ENCODE peak calls at places on chromosome 2, in nine cellular contexts. J, I, L, W, B, P, O, V and S are unnamed samples. For H3K4me1, the result is how much of the 10 kb centered on the place peaks cover.

GRCh38 chr2:10964076-10964812 is 52.5 kb downstream of the KCNF1 start:
- DNase-seq in J (no peak), I (no peak), L (peak), W (no peak), B (no peak), P (no peak), O (no peak), V (no peak), S (no peak)

GRCh38 chr2:219484343-219485200 is 14.1 kb upstream of the GMPPA start:
- DNase-seq in J (no peak), I (no peak), L (peak), W (no peak), B (no peak), P (no peak), O (peak), V (no peak), S (no peak)

GRCh38 chr2:169803480-169803879 is 4.8 kb downstream of the SSB start:
- DNase-seq in J (no peak), I (no peak), L (no peak), W (no peak), B (no peak), P (no peak), O (no peak), V (no peak), S (no peak)

GRCh38 chr2:64943387-64944150 is 45.6 kb upstream of the SLC1A4 start:
- DNase-seq in J (peak), I (no peak), L (peak), W (peak), B (no peak), P (no peak), O (peak), V (no peak), S (no peak)

GRCh38 chr2:112542974-112543760 is 902 bp downstream of the POLR1B start:
- DNase-seq in J (no peak), I (no peak), L (peak), W (peak), B (peak), P (no peak), O (no peak), V (peak), S (no peak)

GRCh38 chr2:125696573-125696972 is 959.4 kb upstream of the GYPC start:
- DNase-seq in J (no peak), I (peak), L (no peak), W (no peak), B (peak), P (no peak), O (no peak), V (no peak), S (no peak)

GRCh38 chr2:137928547-137929503 is 35.4 kb upstream of the HNMT start:
- DNase-seq in J (no peak), I (no peak), L (peak), W (no peak), B (no peak), P (no peak), O (no peak), V (no peak), S (no peak)

GRCh38 chr2:31138037-31138962 is at the start of gene GALNT14:
- DNase-seq in J (peak), I (peak), L (peak), W (peak), B (peak), P (peak), O (peak), V (peak), S (peak)

GRCh38 chr2:45177870-45178269 is 168.6 kb upstream of the SIX2 start:
- DNase-seq in J (no peak), I (no peak), L (peak), W (no peak), B (no peak), P (no peak), O (no peak), V (no peak), S (no peak)

GRCh38 chr2:161988589-161988988 is 85.4 kb downstream of the DPP4 start:
- DNase-seq in J (no peak), I (no peak), L (peak), W (no peak), B (no peak), P (no peak), O (no peak), V (no peak), S (no peak)

GRCh38 chr2:25885933-25886332 is 7.6 kb upstream of the ASXL2 start:
- DNase-seq in J (no peak), I (no peak), L (peak), W (peak), B (no peak), P (no peak), O (no peak), V (no peak), S (no peak)

GRCh38 chr2:132760971-132761370 is 91.0 kb upstream of the LYPD1 start:
- DNase-seq in J (no peak), I (no peak), L (no peak), W (no peak), B (no peak), P (no peak), O (no peak), V (no peak), S (no peak)

GRCh38 chr2:41061371-41061770 is 609.5 kb upstream of the SLC8A1 start:
- DNase-seq in J (no peak), I (no peak), L (no peak), W (no peak), B (no peak), P (no peak), O (no peak), V (no peak), S (no peak)

GRCh38 chr2:236748385-236748784 is 178.8 kb downstream of the ACKR3 start:
- DNase-seq in J (peak), I (no peak), L (peak), W (no peak), B (no peak), P (no peak), O (no peak), V (no peak), S (no peak)

GRCh38 chr2:231917280-231918088 is 8.7 kb downstream of the NPPC start:
- DNase-seq in J (no peak), I (no peak), L (peak), W (no peak), B (no peak), P (no peak), O (no peak), V (no peak), S (no peak)

GRCh38 chr2:9488583-9489547 is 14.5 kb downstream of the IAH1 start:
- DNase-seq in J (no peak), I (no peak), L (peak), W (no peak), B (no peak), P (no peak), O (no peak), V (no peak), S (no peak)

GRCh38 chr2:100752628-100753333 is 67.2 kb upstream of the NPAS2 start:
- DNase-seq in J (no peak), I (no peak), L (peak), W (peak), B (no peak), P (no peak), O (no peak), V (no peak), S (no peak)

GRCh38 chr2:85132392-85132791 is 800 bp upstream of the TCF7L1 start:
- DNase-seq in J (no peak), I (no peak), L (peak), W (no peak), B (no peak), P (no peak), O (peak), V (no peak), S (no peak)

GRCh38 chr2:3280683-3281520 is 96.7 kb downstream of the EIPR1 start:
- DNase-seq in J (peak), I (peak), L (no peak), W (no peak), B (no peak), P (no peak), O (no peak), V (no peak), S (no peak)

GRCh38 chr2:83365476-83365875 is 1093.6 kb downstream of the SUCLG1 start:
- DNase-seq in J (no peak), I (no peak), L (peak), W (no peak), B (no peak), P (no peak), O (no peak), V (no peak), S (no peak)

GRCh38 chr2:60794271-60794863 is 38.3 kb downstream of the PAPOLG start:
- DNase-seq in J (no peak), I (no peak), L (peak), W (peak), B (no peak), P (no peak), O (no peak), V (peak), S (no peak)

GRCh38 chr2:75007819-75008218 is 49.4 kb downstream of the POLE4 start:
- DNase-seq in J (no peak), I (no peak), L (no peak), W (no peak), B (no peak), P (no peak), O (no peak), V (peak), S (no peak)

GRCh38 chr2:241767464-241768250 is 9.0 kb upstream of the GAL3ST2 start:
- DNase-seq in J (no peak), I (no peak), L (no peak), W (no peak), B (no peak), P (no peak), O (no peak), V (no peak), S (peak)

GRCh38 chr2:12399244-12399643 is 317.5 kb upstream of the TRIB2 start:
- DNase-seq in J (no peak), I (no peak), L (no peak), W (no peak), B (no peak), P (no peak), O (no peak), V (no peak), S (no peak)

GRCh38 chr2:96208144-96209010 is at the start of gene STARD7:
- DNase-seq in J (peak), I (peak), L (peak), W (peak), B (peak), P (peak), O (peak), V (peak), S (peak)
- H3K4me1 ChIP-seq in J (half or more), I (under half), L (under half), W (under half), B (under half), P (under half), O (half or more), V (under half), S (under half)

GRCh38 chr2:233852056-233852455 is 2.3 kb downstream of the HJURP start:
- DNase-seq in J (no peak), I (peak), L (no peak), W (no peak), B (no peak), P (no peak), O (no peak), V (no peak), S (no peak)
- H3K4me3 ChIP-seq in J (no peak), I (no peak), L (peak), W (peak), B (no peak), P (no peak), O (no peak), V (peak), S (no peak)

GRCh38 chr2:47073641-47074040 is 81.5 kb downstream of the STPG4 start:
- DNase-seq in J (no peak), I (no peak), L (no peak), W (no peak), B (peak), P (no peak), O (no peak), V (no peak), S (no peak)
- H3K4me1 ChIP-seq in J (half or more), I (under half), L (half or more), W (half or more), B (under half), P (under half), O (under half), V (under half), S (under half)

DNA sequence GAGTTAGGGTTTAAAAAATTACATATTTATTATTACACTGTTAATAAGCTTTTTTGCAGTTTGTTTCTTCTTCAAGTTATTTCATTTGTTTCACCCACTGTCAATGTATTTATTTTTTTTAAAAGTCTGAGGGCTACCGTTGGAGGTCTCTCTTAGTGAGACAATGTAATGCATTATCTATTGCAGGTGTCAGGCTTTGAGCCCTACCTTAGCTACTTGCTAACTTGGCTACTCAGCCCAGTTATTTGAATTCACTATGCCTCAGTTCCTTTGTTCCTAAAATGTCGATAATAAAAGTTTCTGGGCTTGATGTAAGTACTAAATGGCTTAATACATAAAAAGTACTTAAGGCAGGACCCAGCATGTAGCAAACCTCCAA is 458 bp upstream of the TFPI start:
- DNase-seq in J (no peak), I (no peak), L (no peak), W (no peak), B (no peak), P (no peak), O (no peak), V (no peak), S (no peak)
- H3K4me3 ChIP-seq in J (peak), I (no peak), L (peak), W (peak), B (no peak), P (no peak), O (no peak), V (peak), S (no peak)